ENCODE peak calls at places on chromosomes 11 and 22, in nine cellular contexts. M, K, B, H, D, I, N, U and A are unnamed samples.

GRCh38 chr11:134024420-134025085 is 44.3 kb upstream of the JAM3 start:
- DNase-seq in M (no peak), K (no peak), B (no peak), H (no peak), D (no peak), I (no peak), N (no peak), U (no peak), A (no peak)

GRCh38 chr11:35281169-35281591 is 138.2 kb downstream of the SLC1A2 start:
- DNase-seq in M (no peak), K (no peak), B (peak), H (peak), D (no peak), I (no peak), N (no peak), U (no peak), A (no peak)

GRCh38 chr11:898160-898517 is 12.5 kb downstream of the CHID1 start:
- DNase-seq in M (no peak), K (no peak), B (peak), H (no peak), D (no peak), I (no peak), N (no peak), U (no peak), A (peak)

GRCh38 chr11:28400236-28401100 is 292.3 kb downstream of the METTL15 start:
- DNase-seq in M (no peak), K (peak), B (peak), H (no peak), D (no peak), I (no peak), N (no peak), U (no peak), A (no peak)

GRCh38 chr11:7576671-7577225 is 62.9 kb downstream of the PPFIBP2 start:
- DNase-seq in M (no peak), K (peak), B (peak), H (peak), D (no peak), I (no peak), N (peak), U (no peak), A (no peak)

GRCh38 chr11:468036-468435 is 18.0 kb downstream of the PTDSS2 start:
- DNase-seq in M (no peak), K (no peak), B (no peak), H (no peak), D (no peak), I (no peak), N (no peak), U (no peak), A (no peak)

GRCh38 chr11:61973603-61974162 is 6.2 kb upstream of the FTH1 start:
- DNase-seq in M (peak), K (no peak), B (peak), H (peak), D (no peak), I (peak), N (no peak), U (no peak), A (no peak)

GRCh38 chr11:117511981-117512448 is 184.4 kb downstream of the CEP164 start:
- DNase-seq in M (peak), K (no peak), B (no peak), H (no peak), D (no peak), I (no peak), N (no peak), U (no peak), A (no peak)

GRCh38 chr11:41498726-41499125 is 39.3 kb upstream of the LRRC4C start:
- DNase-seq in M (no peak), K (no peak), B (peak), H (no peak), D (no peak), I (no peak), N (no peak), U (no peak), A (no peak)

GRCh38 chr11:6629892-6630631 is 10.8 kb upstream of the TPP1 start:
- DNase-seq in M (no peak), K (no peak), B (no peak), H (no peak), D (no peak), I (no peak), N (no peak), U (peak), A (no peak)

GRCh38 chr11:122633219-122633829 is 22.2 kb upstream of the UBASH3B start:
- DNase-seq in M (peak), K (no peak), B (peak), H (no peak), D (no peak), I (no peak), N (no peak), U (no peak), A (peak)

GRCh38 chr11:125685228-125685627 is 4.6 kb upstream of the ACRV1 start:
- DNase-seq in M (no peak), K (no peak), B (no peak), H (no peak), D (no peak), I (no peak), N (no peak), U (no peak), A (no peak)

GRCh38 chr11:62611705-62612365 is 740 bp downstream of the EML3 start:
- DNase-seq in M (peak), K (no peak), B (peak), H (peak), D (no peak), I (peak), N (peak), U (peak), A (peak)

GRCh38 chr22:27798526-27799333 is 2.8 kb downstream of the MN1 start:
- DNase-seq in M (no peak), K (no peak), B (peak), H (no peak), D (no peak), I (no peak), N (peak), U (no peak), A (peak)

GRCh38 chr11:763073-763463 is 14.2 kb downstream of the GATD1 start:
- DNase-seq in M (peak), K (no peak), B (no peak), H (no peak), D (no peak), I (no peak), N (no peak), U (peak), A (no peak)

GRCh38 chr11:61697093-61697492 is 16.9 kb downstream of the DAGLA start:
- DNase-seq in M (no peak), K (no peak), B (no peak), H (no peak), D (no peak), I (peak), N (peak), U (no peak), A (no peak)

GRCh38 chr11:119373917-119374631 is 7.4 kb downstream of the USP2 start:
- DNase-seq in M (peak), K (no peak), B (peak), H (peak), D (peak), I (peak), N (peak), U (peak), A (peak)

GRCh38 chr11:58334708-58335107 is 24.2 kb downstream of the OR5B17 start:
- DNase-seq in M (no peak), K (no peak), B (peak), H (no peak), D (no peak), I (no peak), N (no peak), U (no peak), A (no peak)

GRCh38 chr11:35367491-35367890 is 51.9 kb downstream of the SLC1A2 start:
- DNase-seq in M (no peak), K (no peak), B (peak), H (no peak), D (no peak), I (no peak), N (no peak), U (no peak), A (no peak)

GRCh38 chr11:62193954-62194353 is 3.9 kb downstream of the SCGB1D1 start:
- DNase-seq in M (no peak), K (no peak), B (peak), H (no peak), D (peak), I (no peak), N (no peak), U (no peak), A (no peak)

GRCh38 chr11:28343304-28344233 is 235.4 kb downstream of the METTL15 start:
- DNase-seq in M (no peak), K (peak), B (peak), H (no peak), D (no peak), I (no peak), N (no peak), U (peak), A (no peak)

GRCh38 chr22:19287889-19288288 is 3.6 kb downstream of the CLTCL1 start:
- DNase-seq in M (no peak), K (peak), B (peak), H (no peak), D (no peak), I (no peak), N (no peak), U (no peak), A (no peak)

GRCh38 chr11:44416776-44417175 is 106.8 kb upstream of the ALX4 start:
- DNase-seq in M (no peak), K (no peak), B (peak), H (no peak), D (no peak), I (no peak), N (no peak), U (no peak), A (no peak)

GRCh38 chr11:29518389-29519174 is 498.2 kb downstream of the KCNA4 start:
- DNase-seq in M (no peak), K (no peak), B (peak), H (no peak), D (no peak), I (no peak), N (no peak), U (no peak), A (no peak)

GRCh38 chr11:35507688-35508087 is 17.7 kb downstream of the PAMR1 start:
- DNase-seq in M (no peak), K (no peak), B (peak), H (no peak), D (no peak), I (no peak), N (no peak), U (no peak), A (no peak)

GRCh38 chr22:46262449-46263207 is 515 bp downstream of the PKDREJ start:
- DNase-seq in M (peak), K (no peak), B (peak), H (peak), D (peak), I (peak), N (peak), U (peak), A (peak)

GRCh38 chr11:12629601-12630313 is 44.5 kb upstream of the TEAD1 start:
- DNase-seq in M (no peak), K (no peak), B (peak), H (no peak), D (no peak), I (no peak), N (no peak), U (no peak), A (no peak)

GRCh38 chr11:116787786-116788486 is at the start of gene ZPR1:
- DNase-seq in M (peak), K (peak), B (peak), H (peak), D (peak), I (peak), N (peak), U (peak), A (peak)

GRCh38 chr22:35575116-35575748 is 34.6 kb downstream of the RASD2 start:
- DNase-seq in M (no peak), K (no peak), B (no peak), H (no peak), D (no peak), I (no peak), N (no peak), U (no peak), A (no peak)

DNA sequence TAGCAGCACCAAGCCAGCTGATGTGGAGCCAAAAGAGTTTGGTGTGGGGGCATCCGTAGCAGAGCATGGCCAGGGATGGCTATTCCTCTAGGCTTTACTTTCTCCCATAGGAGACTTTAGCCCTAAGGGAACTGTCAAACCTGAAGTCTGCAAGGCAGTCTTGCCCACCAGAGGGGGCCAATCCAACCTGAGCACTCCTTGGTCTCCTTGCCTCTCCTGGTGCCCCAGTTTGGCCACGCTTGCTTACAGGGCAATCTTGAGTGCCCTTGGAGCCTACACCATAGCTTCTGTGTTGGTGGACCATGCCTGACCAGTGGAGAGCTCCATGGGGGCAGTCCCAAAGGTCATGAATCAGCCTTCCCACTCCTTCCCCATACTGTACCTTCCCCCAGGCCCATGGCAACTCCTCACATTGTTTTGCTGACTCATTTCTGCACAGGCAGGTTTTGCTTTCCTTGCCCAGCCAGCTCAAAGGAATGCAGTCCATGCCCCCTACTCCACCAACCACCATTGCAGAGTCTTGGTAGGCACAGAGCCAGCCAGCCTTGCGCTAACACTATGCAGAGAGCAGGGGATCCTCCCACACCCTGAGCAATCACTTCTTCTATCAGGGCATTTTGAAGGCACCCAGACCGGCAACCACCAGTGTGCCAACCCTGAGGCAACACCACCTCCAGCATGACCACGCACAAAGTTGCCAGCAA is 1421.2 kb upstream of the RAG2 start:
- DNase-seq in M (no peak), K (no peak), B (peak), H (no peak), D (no peak), I (no peak), N (no peak), U (no peak), A (no peak)
- TF ChIP-seq CTCF in M (no peak), K (no peak), B (no peak), H (no peak), D (no peak), I (no peak), N (no peak), U (no peak), A (no peak)

GRCh38 chr11:66187453-66187852 is 81.0 kb upstream of the RAB1B start:
- DNase-seq in M (no peak), K (no peak), B (no peak), H (no peak), D (no peak), I (no peak), N (no peak), U (no peak), A (no peak)

GRCh38 chr11:66192181-66192888 is 76.1 kb upstream of the RAB1B start:
- DNase-seq in M (no peak), K (no peak), B (no peak), H (no peak), D (no peak), I (no peak), N (no peak), U (no peak), A (no peak)

GRCh38 chr11:66189031-66189745 is 79.3 kb upstream of the RAB1B start:
- DNase-seq in M (no peak), K (no peak), B (peak), H (no peak), D (no peak), I (no peak), N (no peak), U (no peak), A (no peak)

GRCh38 chr11:66188580-66188979 is 79.9 kb upstream of the RAB1B start:
- DNase-seq in M (no peak), K (peak), B (peak), H (no peak), D (no peak), I (no peak), N (no peak), U (no peak), A (no peak)

GRCh38 chr11:66190776-66191175 is 77.7 kb upstream of the RAB1B start:
- DNase-seq in M (no peak), K (no peak), B (no peak), H (no peak), D (no peak), I (no peak), N (no peak), U (peak), A (peak)
- TF ChIP-seq CTCF in M (no peak), K (no peak), B (no peak), H (no peak), D (no peak), I (no peak), N (no peak), U (no peak), A (no peak)

DNA sequence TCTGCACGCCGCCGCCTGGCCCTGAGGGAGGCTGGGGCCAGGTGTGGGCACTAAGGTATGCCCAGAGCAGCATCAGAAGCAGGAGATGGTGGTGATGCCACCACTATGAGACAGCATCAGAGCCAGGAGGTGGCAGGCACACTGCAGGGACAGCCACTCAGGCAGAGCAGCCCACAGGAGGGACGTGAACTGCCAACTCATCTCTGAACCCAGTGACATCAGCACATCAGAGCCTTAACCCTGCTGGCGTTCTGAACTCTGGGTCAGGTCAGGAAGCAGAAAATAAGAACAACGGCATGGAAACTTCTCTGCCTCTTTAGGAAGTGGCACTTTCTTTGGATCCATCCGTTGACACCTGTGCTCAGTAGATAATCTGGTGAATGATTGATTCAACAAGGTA is 14.7 kb upstream of the IFT27 start:
- DNase-seq in M (no peak), K (no peak), B (no peak), H (no peak), D (no peak), I (no peak), N (no peak), U (no peak), A (no peak)
- TF ChIP-seq CTCF in M (no peak), K (no peak), B (no peak), H (no peak), D (no peak), I (no peak), N (no peak), U (no peak), A (no peak)

GRCh38 chr11:72306186-72306585 is 62.2 kb upstream of the PHOX2A start:
- DNase-seq in M (no peak), K (no peak), B (no peak), H (no peak), D (no peak), I (no peak), N (no peak), U (no peak), A (no peak)
- TF ChIP-seq CTCF in M (no peak), K (no peak), B (no peak), H (no peak), D (no peak), I (no peak), N (no peak), U (no peak), A (no peak)